ENCODE peak calls at places on chromosome 6, in four cellular contexts. F is fibroblast of lung, G is PC-3, R is neuronal stem cell. B is an unnamed sample.
A peak's percentile ranks its signal among the peaks of the same experiment; 100 is the strongest.

GRCh38 chr6:97963148-97963680 is 680.2 kb upstream of the MMS22L start:
- DNase-seq in F (peak; percentile 82), G (peak; percentile 62), R (no peak), B (no peak)

GRCh38 chr6:36949636-36950035 is 4.9 kb upstream of the PI16 start:
- DNase-seq in F (peak; percentile 72), G (peak; percentile 75), R (no peak), B (no peak)

GRCh38 chr6:37103169-37104039 is 66.5 kb upstream of the PIM1 start:
- DNase-seq in F (no peak), G (peak; percentile 66), R (no peak), B (no peak)

GRCh38 chr6:46078294-46078693 is 51.5 kb upstream of the ENPP4 start:
- DNase-seq in F (no peak), G (no peak), R (no peak), B (no peak)

GRCh38 chr6:167279766-167280440 is 11.2 kb upstream of the UNC93A start:
- DNase-seq in F (no peak), G (no peak), R (no peak), B (no peak)

GRCh38 chr6:6224933-6225486 is 95.5 kb downstream of the F13A1 start:
- DNase-seq in F (no peak), G (peak; percentile 41), R (no peak), B (no peak)

GRCh38 chr6:7112741-7113313 is 5.1 kb downstream of the RREB1 start:
- DNase-seq in F (no peak), G (peak; percentile 88), R (no peak), B (no peak)

GRCh38 chr6:108608453-108609275 is 47.9 kb downstream of the FOXO3 start:
- DNase-seq in F (peak; percentile 66), G (peak; percentile 8), R (no peak), B (no peak)

DNA sequence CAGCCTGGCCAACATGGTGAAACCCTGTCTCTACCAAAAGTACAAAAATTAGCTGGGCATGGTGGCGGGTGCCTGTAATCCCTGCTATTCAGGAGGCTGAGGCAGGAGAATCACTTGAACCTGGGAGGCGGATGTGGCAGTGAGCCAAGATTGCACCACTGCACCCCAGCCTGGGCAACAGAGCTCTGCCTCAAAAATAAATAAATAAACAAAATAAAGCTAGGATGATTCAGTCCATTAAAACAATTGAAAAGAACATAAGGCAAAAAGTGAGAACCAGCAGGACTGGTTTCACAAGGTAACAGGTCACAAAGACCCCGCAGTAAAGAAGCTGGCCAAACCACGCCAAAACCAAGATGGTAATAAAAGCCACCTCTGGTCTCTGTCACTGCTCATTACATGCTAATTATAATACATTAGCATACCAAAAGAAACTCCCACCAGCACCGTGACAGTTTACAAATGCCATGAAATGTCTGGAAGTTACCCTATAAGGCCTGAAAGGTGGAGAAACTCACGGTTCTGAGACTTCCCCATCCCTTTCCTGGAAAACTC is 10.4 kb downstream of the LAMA4 start:
- DNase-seq in F (no peak), G (peak; percentile 41), R (no peak), B (no peak)
- H3K27ac ChIP-seq in F (peak overlapping the region; percentile 91), G (peak overlapping the region; percentile 16), R (no peak overlapping the region), B (no peak overlapping the region)

GRCh38 chr6:28390688-28391087 is 8.9 kb downstream of the ZSCAN12 start:
- DNase-seq in F (no peak), G (no peak), R (no peak), B (no peak)
- H3K4me3 ChIP-seq in F (no peak overlapping the region), G (no peak overlapping the region), R (no peak overlapping the region), B (no peak overlapping the region)

GRCh38 chr6:15401120-15401519 is 155.3 kb downstream of the JARID2 start:
- DNase-seq in F (no peak), G (no peak), R (no peak), B (no peak)

GRCh38 chr6:15403094-15403493 is 157.2 kb downstream of the JARID2 start:
- DNase-seq in F (no peak), G (no peak), R (no peak), B (no peak)

GRCh38 chr6:15402401-15403045 is 156.7 kb downstream of the JARID2 start:
- DNase-seq in F (no peak), G (no peak), R (no peak), B (no peak)

GRCh38 chr6:15400572-15401004 is 154.7 kb downstream of the JARID2 start:
- DNase-seq in F (no peak), G (peak; percentile 42), R (no peak), B (no peak)

DNA sequence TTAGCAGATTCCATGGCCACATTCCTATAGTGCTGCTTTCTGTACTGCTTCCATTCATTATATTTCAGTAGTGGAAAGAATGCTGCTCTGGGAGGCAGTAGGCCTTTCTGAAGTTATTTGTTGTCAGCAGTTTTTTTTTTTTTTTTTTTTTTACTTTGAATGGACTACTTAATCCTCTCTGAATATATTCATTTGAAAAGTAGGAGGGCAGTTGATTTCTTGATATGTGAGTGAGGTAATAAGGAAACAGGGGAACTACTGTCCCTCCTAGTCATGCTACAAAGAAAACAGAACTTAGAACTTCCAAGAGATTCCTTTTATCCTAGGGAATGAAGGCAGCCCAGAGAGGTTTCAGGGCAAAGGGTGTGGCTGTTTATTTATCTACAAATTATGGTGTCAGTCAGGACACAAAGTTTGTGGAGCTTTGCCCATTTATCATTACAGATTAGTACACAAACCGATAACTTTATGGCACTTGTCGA is 155.9 kb downstream of the JARID2 start:
- DNase-seq in F (no peak), G (peak; percentile 31), R (no peak), B (no peak)
- H3K27ac ChIP-seq in F (no peak overlapping the region), G (no peak overlapping the region), R (no peak overlapping the region), B (peak overlapping the region; percentile 49)

DNA sequence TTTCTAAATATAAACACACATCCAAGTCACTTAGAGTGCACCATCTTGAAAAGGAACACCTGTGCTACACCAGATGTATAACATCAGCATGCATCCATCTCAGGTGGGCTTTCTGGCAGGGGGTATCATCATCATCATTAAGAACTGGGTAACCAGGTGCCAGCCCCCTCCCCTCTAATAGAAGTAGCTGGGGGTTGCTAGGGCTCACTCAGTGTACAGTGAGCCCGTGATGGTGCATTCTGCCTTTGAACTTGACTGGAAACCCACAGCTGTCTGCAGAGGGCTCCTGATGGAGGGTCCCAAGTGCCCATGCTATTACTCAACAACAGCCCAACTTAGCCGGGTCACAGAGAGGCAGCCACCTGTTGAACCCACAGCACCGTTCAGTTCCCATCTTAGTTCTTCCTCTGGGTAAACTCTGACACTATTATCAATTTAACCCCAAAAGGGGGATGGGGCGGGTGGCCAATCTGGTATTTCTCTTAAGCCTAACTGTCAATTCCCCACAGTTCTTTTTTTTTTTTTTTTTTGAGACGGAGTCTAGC is 32.7 kb upstream of the CCND3 start:
- DNase-seq in F (no peak), G (no peak), R (no peak), B (no peak)
- H3K4me3 ChIP-seq in F (no peak overlapping the region), G (no peak overlapping the region), R (no peak overlapping the region), B (no peak overlapping the region)

GRCh38 chr6:158040804-158041347 is 59.2 kb downstream of the SYNJ2 start:
- DNase-seq in F (peak; percentile 84), G (no peak), R (no peak), B (no peak)
- H3K27ac ChIP-seq in F (peak overlapping the region; percentile 96), G (peak overlapping the region; percentile 96), R (no peak overlapping the region), B (peak overlapping the region; percentile 82)

GRCh38 chr6:125201961-125202729 is 48.6 kb downstream of the TPD52L1 start:
- DNase-seq in F (peak; percentile 93), G (peak; percentile 88), R (no peak), B (no peak)
- H3K4me3 ChIP-seq in F (no peak overlapping the region), G (peak overlapping the region; percentile 56), R (no peak overlapping the region), B (no peak overlapping the region)

DNA sequence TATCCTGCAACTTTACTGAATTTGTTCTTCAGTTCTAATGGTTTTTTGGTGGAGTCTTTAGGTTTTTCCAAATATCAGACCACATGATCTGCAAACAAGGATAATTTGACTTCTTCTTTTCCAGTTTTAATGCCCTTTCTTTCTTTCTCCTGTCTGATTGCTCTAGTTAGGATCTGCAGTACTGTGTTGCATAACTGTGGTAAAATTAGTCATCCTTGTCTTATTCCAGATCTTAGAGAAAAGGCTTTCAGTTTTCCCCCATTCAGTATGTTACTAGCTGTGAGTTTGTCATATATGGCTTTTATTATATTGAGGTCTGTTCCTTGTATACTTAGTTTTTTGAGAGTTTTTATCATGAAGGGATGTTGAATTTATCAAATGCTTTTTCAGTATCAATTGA is 4.3 kb downstream of the MICA start:
- DNase-seq in F (peak; percentile 79), G (peak; percentile 66), R (no peak), B (no peak)
- H3K27ac ChIP-seq in F (no peak overlapping the region), G (no peak overlapping the region), R (no peak overlapping the region), B (no peak overlapping the region)

B was measured in esophagus squamous epithelium.